ENCODE peak calls at places on chromosomes 12 and 14, in eight cellular contexts. Z is stomach, M is A549, B is IMR-90, T is ovary, J is gastrocnemius medialis, V is HCT116, S is heart left ventricle. N is an unnamed sample.

GRCh38 chr12:19095869-19096480 is 33.6 kb upstream of the PLEKHA5 start:
- DNase-seq in V (no peak), Z (no peak), T (no peak), J (no peak), M (peak), B (peak), S (no peak), N (no peak)

GRCh38 chr12:48198619-48198973 is 4.5 kb downstream of the OR10AD1 start:
- DNase-seq in Z (peak), T (peak), B (no peak), S (peak), V (no peak), J (peak), M (no peak), N (no peak)

GRCh38 chr12:28258998-28259397 is 68.7 kb downstream of the CCDC91 start:
- DNase-seq in T (no peak), Z (no peak), J (no peak), M (no peak), V (no peak), S (no peak), B (peak), N (no peak)

GRCh38 chr12:33439587-33440011 is at the start of gene SYT10:
- DNase-seq in T (peak), Z (no peak), M (no peak), J (no peak), B (no peak), V (no peak), S (no peak), N (no peak)

GRCh38 chr14:67943947-67944346 is 124.4 kb downstream of the RAD51B start:
- DNase-seq in B (peak), S (peak), V (peak), M (peak), Z (peak), J (peak), T (peak), N (peak)

GRCh38 chr14:55297611-55298323 is 26.5 kb downstream of the FBXO34 start:
- DNase-seq in V (no peak), B (no peak), M (peak), T (no peak), Z (peak), J (no peak), S (no peak), N (no peak)

GRCh38 chr12:101552277-101552676 is 42.5 kb upstream of the MYBPC1 start:
- DNase-seq in J (peak), V (no peak), M (peak), S (no peak), T (peak), Z (no peak), B (peak), N (no peak)

GRCh38 chr14:49778421-49778820 is 10.5 kb downstream of the KLHDC2 start:
- DNase-seq in V (no peak), B (no peak), T (no peak), M (no peak), Z (no peak), J (no peak), S (no peak), N (no peak)

GRCh38 chr12:51819851-51820720 is 28.4 kb downstream of the FIGNL2 start:
- DNase-seq in T (peak), S (peak), B (no peak), V (no peak), J (no peak), Z (peak), M (peak), N (peak)

GRCh38 chr14:104081493-104081835 is 4.0 kb upstream of the ASPG start:
- DNase-seq in J (no peak), T (no peak), S (no peak), V (no peak), Z (no peak), B (no peak), M (no peak), N (no peak)

GRCh38 chr14:104876251-104876699 is 11.2 kb downstream of the CEP170B start:
- DNase-seq in V (peak), S (peak), Z (no peak), M (peak), J (peak), T (no peak), B (peak), N (no peak)

GRCh38 chr14:100755649-100756048 is 29.0 kb downstream of the DLK1 start:
- DNase-seq in J (no peak), Z (no peak), B (peak), V (peak), T (no peak), S (no peak), M (no peak), N (no peak)

GRCh38 chr12:69904761-69905160 is 79.7 kb downstream of the MYRFL start:
- DNase-seq in B (peak), T (no peak), Z (no peak), J (no peak), S (no peak), V (no peak), M (no peak), N (no peak)

GRCh38 chr14:71668186-71668912 is 263.9 kb upstream of the RGS6 start:
- DNase-seq in S (no peak), B (peak), J (no peak), T (no peak), M (no peak), V (no peak), Z (no peak), N (no peak)

GRCh38 chr14:97538749-97539388 is 741.7 kb downstream of the VRK1 start:
- DNase-seq in S (no peak), J (no peak), M (no peak), V (no peak), Z (no peak), T (no peak), B (no peak), N (no peak)

GRCh38 chr12:63889721-63890509 is 45.4 kb downstream of the SRGAP1 start:
- DNase-seq in M (peak), B (no peak), Z (no peak), S (no peak), J (no peak), V (no peak), T (no peak), N (no peak)

GRCh38 chr12:65535951-65536350 is 257.5 kb downstream of the MSRB3 start:
- DNase-seq in B (peak), M (no peak), V (no peak), J (no peak), T (no peak), Z (no peak), S (no peak), N (no peak)

GRCh38 chr14:22318951-22319350 is 270.1 kb downstream of the DAD1 start:
- DNase-seq in J (no peak), T (no peak), B (peak), V (no peak), S (no peak), Z (no peak), M (no peak), N (no peak)

GRCh38 chr12:82650627-82651337 is 35.9 kb upstream of the TMTC2 start:
- DNase-seq in M (peak), S (peak), V (peak), T (no peak), J (no peak), Z (peak), B (no peak), N (peak)

GRCh38 chr12:114288071-114288470 is 117.9 kb downstream of the TBX5 start:
- DNase-seq in B (peak), S (no peak), T (no peak), Z (no peak), M (no peak), V (no peak), J (no peak), N (no peak)

GRCh38 chr12:13061377-13061776 is 17.2 kb downstream of the FAM234B start:
- DNase-seq in T (no peak), V (no peak), Z (no peak), B (no peak), S (no peak), M (no peak), J (no peak), N (no peak)

GRCh38 chr14:101235042-101235871 is 326.0 kb upstream of the DIO3 start:
- DNase-seq in V (peak), Z (peak), B (peak), M (peak), T (no peak), J (no peak), S (no peak), N (peak)

GRCh38 chr12:108852674-108853073 is 4.7 kb downstream of the SSH1 start:
- DNase-seq in Z (no peak), S (no peak), J (no peak), T (no peak), B (peak), M (peak), V (no peak), N (no peak)

GRCh38 chr12:77064891-77065360 is 443 bp downstream of the E2F7 start:
- DNase-seq in S (no peak), Z (no peak), J (no peak), M (no peak), T (no peak), V (no peak), B (no peak), N (no peak)

GRCh38 chr12:45729233-45730115 is at the start of gene ARID2:
- DNase-seq in T (peak), S (peak), J (peak), V (peak), M (peak), Z (peak), B (peak), N (peak)

GRCh38 chr14:72887514-72887913 is 6.4 kb downstream of the DPF3 start:
- DNase-seq in V (no peak), T (no peak), M (no peak), S (no peak), Z (no peak), J (no peak), B (no peak), N (no peak)

GRCh38 chr14:68466491-68466977 is 326.3 kb downstream of the ZFP36L1 start:
- DNase-seq in Z (no peak), V (peak), M (peak), T (no peak), B (peak), J (no peak), S (no peak), N (no peak)

GRCh38 chr14:33862261-33862802 is 88.5 kb downstream of the EGLN3 start:
- DNase-seq in B (no peak), S (no peak), Z (no peak), M (no peak), T (no peak), J (no peak), V (no peak), N (no peak)

GRCh38 chr12:125453751-125454150 is 388.5 kb downstream of the AACS start:
- DNase-seq in M (no peak), V (no peak), B (no peak), S (no peak), T (no peak), J (no peak), Z (no peak), N (no peak)

DNA sequence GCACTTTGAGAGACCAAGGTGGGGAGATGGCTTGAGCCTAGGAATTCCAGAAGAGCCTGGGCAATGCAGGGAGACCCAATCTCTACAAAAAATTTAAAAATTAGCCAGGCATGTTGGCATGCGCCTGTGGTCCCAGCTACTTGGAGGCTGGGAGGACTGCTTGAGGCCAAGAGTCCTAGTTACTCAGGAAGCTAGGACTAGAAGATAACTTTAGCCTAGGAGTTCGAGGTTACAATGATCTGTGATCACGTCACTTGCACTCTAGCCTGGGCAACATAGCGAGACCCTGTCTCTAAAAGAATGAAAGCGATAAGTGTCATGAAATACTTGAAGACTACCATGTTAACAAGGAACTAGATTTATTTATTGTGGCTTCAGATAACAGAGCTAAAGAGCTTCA is 3.5 kb downstream of the ATF7 start:
- DNase-seq in M (no peak), S (no peak), T (no peak), V (no peak), Z (no peak), B (no peak), J (no peak), N (no peak)
- TF ChIP-seq POLR2A in M (no peak), S (no peak), T (no peak), V (no peak), Z (no peak), B (no peak), J (no peak), N (no peak)

GRCh38 chr12:121289962-121290361 is 6.5 kb downstream of the CAMKK2 start:
- DNase-seq in B (no peak), T (no peak), V (no peak), J (no peak), M (no peak), S (no peak), Z (no peak), N (no peak)
- H3K27ac ChIP-seq in B (no peak), T (peak), V (no peak), J (no peak), M (no peak), S (peak), Z (peak), N (no peak)

DNA sequence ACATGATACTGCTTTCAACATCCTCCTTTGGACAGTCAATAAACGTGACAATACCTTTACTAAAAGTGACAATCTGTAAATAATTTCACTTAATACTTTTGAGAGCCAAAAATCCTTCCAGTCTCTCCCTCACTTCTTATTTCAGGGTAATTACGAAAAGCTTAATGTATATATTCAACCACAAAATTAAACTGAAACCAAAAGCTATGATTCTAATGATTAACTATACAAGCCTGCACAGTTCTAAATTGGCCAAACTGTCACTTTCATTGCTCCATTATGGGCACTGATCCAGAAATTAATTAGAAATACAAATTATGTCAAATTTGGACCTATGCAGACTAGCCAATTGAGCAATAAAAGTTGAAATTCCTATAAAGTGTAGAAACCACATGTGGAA is 696.5 kb upstream of the MIS18BP1 start:
- DNase-seq in S (no peak), J (no peak), B (no peak), V (no peak), T (no peak), Z (no peak), M (no peak), N (no peak)
- H3K4me3 ChIP-seq in S (no peak), J (no peak), B (no peak), V (no peak), T (no peak), Z (no peak), M (no peak), N (no peak)

GRCh38 chr12:118346895-118347294 is 25.8 kb downstream of the TAOK3 start:
- DNase-seq in V (no peak), B (no peak), M (no peak), J (no peak), S (no peak), T (no peak), Z (no peak), N (peak)

GRCh38 chr12:118342115-118342514 is 30.6 kb downstream of the TAOK3 start:
- DNase-seq in J (no peak), Z (no peak), S (no peak), M (no peak), B (no peak), T (no peak), V (no peak), N (no peak)

GRCh38 chr12:118345355-118345754 is 27.4 kb downstream of the TAOK3 start:
- DNase-seq in M (no peak), S (no peak), Z (no peak), T (no peak), B (no peak), J (no peak), V (no peak), N (no peak)

DNA sequence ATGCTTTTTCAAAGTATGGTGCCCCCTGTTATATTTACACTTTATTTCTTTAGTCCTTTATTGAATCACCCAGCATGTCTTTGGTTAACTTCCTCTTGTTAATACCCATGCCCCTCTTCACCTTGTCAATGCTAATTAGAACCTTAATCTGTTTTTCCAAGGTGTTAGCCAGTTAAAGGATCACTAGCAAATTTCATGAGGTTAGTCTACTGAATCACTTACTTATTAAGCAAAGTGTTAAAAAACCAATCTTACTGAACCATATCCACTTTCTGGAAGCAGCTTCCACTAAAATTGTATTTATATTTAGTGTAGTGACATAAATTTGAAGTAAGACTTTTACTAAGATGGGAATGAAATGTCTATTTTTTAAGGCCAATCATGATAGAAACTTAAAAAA is 27.9 kb downstream of the TAOK3 start:
- DNase-seq in T (no peak), V (no peak), B (no peak), M (no peak), Z (no peak), S (no peak), J (no peak), N (no peak)
- TF ChIP-seq POLR2A in T (no peak), V (no peak), B (no peak), M (no peak), Z (no peak), S (no peak), J (no peak), N (no peak)

N was measured in Peyer's patch.